ENCODE peak calls at places on chromosome 11, in seven cellular contexts. C is MM.1S, S is cardiac fibroblast, P is IMR-90, U is choroid plexus epithelial cell, N is tibial nerve, L is OCI-LY7. W is an unnamed sample.

GRCh38 chr11:82865841-82866240 is 34.4 kb downstream of the PRCP start:
- DNase-seq in C (no peak), S (no peak), P (peak), U (peak), N (no peak), L (no peak), W (peak)

GRCh38 chr11:73185680-73186293 is 32.3 kb upstream of the P2RY2 start:
- DNase-seq in C (no peak), S (peak), P (peak), U (peak), N (no peak), L (no peak), W (peak)

GRCh38 chr11:73585834-73586575 is 11.9 kb downstream of the FAM168A start:
- DNase-seq in C (no peak), S (peak), P (peak), U (peak), N (no peak), L (no peak), W (peak)

GRCh38 chr11:14974723-14975587 is 2.8 kb upstream of the CALCA start:
- DNase-seq in C (peak), S (peak), P (peak), U (peak), N (peak), L (peak), W (peak)

GRCh38 chr11:46307785-46308341 is 30.4 kb downstream of the CREB3L1 start:
- DNase-seq in C (no peak), S (no peak), P (no peak), U (no peak), N (no peak), L (no peak), W (no peak)

GRCh38 chr11:128422576-128423370 is 164.6 kb downstream of the ETS1 start:
- DNase-seq in C (no peak), S (no peak), P (no peak), U (no peak), N (no peak), L (no peak), W (no peak)

GRCh38 chr11:32052218-32052617 is 38.7 kb upstream of the RCN1 start:
- DNase-seq in C (peak), S (peak), P (peak), U (peak), N (peak), L (peak), W (peak)

GRCh38 chr11:88421530-88421929 is 84.0 kb upstream of the CTSC start:
- DNase-seq in C (peak), S (peak), P (peak), U (peak), N (no peak), L (no peak), W (peak)

GRCh38 chr11:71991494-71991893 is 7.2 kb upstream of the IL18BP start:
- DNase-seq in C (no peak), S (no peak), P (no peak), U (no peak), N (no peak), L (peak), W (no peak)

GRCh38 chr11:72012897-72013721 is 14.4 kb downstream of the IL18BP start:
- DNase-seq in C (no peak), S (peak), P (peak), U (peak), N (peak), L (no peak), W (peak)

GRCh38 chr11:78223320-78223954 is 34.7 kb downstream of the USP35 start:
- DNase-seq in C (no peak), S (no peak), P (no peak), U (no peak), N (no peak), L (peak), W (no peak)

GRCh38 chr11:82864268-82864667 is 36.0 kb downstream of the PRCP start:
- DNase-seq in C (peak), S (peak), P (peak), U (peak), N (peak), L (peak), W (peak)

GRCh38 chr11:61787928-61788491 is 4.4 kb downstream of the TMEM258 start:
- DNase-seq in C (no peak), S (peak), P (peak), U (peak), N (no peak), L (peak), W (peak)

GRCh38 chr11:60842688-60843605 is 1.0 kb downstream of the CCDC86 start:
- DNase-seq in C (no peak), S (peak), P (no peak), U (no peak), N (no peak), L (no peak), W (peak)

GRCh38 chr11:97487387-97487786 is 1097.6 kb downstream of the JRKL start:
- DNase-seq in C (no peak), S (no peak), P (no peak), U (no peak), N (no peak), L (no peak), W (no peak)

GRCh38 chr11:11584446-11584810 is 37.4 kb downstream of the GALNT18 start:
- DNase-seq in C (no peak), S (peak), P (peak), U (peak), N (no peak), L (no peak), W (peak)

GRCh38 chr11:80441821-80442220 is 1001.0 kb upstream of the TENM4 start:
- DNase-seq in C (no peak), S (peak), P (peak), U (peak), N (no peak), L (no peak), W (peak)

GRCh38 chr11:14275081-14275480 is 83.9 kb downstream of the RRAS2 start:
- DNase-seq in C (no peak), S (peak), P (peak), U (peak), N (no peak), L (no peak), W (no peak)

GRCh38 chr11:19450282-19450681 is 209.5 kb upstream of the E2F8 start:
- DNase-seq in C (no peak), S (no peak), P (no peak), U (no peak), N (no peak), L (peak), W (no peak)

GRCh38 chr11:134452849-134453177 is 40.8 kb upstream of the B3GAT1 start:
- DNase-seq in C (no peak), S (no peak), P (no peak), U (no peak), N (no peak), L (no peak), W (no peak)

GRCh38 chr11:22583963-22584492 is 41.6 kb downstream of the FANCF start:
- DNase-seq in C (no peak), S (no peak), P (no peak), U (no peak), N (no peak), L (no peak), W (no peak)

GRCh38 chr11:2234963-2235362 is 35.4 kb downstream of the ASCL2 start:
- DNase-seq in C (no peak), S (no peak), P (no peak), U (no peak), N (no peak), L (no peak), W (no peak)

GRCh38 chr11:11366793-11367192 is 13.7 kb upstream of the CSNK2A3 start:
- DNase-seq in C (no peak), S (peak), P (peak), U (peak), N (no peak), L (no peak), W (peak)

GRCh38 chr11:132493786-132494185 is 1038.5 kb downstream of the OPCML start:
- DNase-seq in C (no peak), S (no peak), P (no peak), U (no peak), N (no peak), L (no peak), W (no peak)

GRCh38 chr11:64489831-64490441 is 101.1 kb upstream of the SLC22A12 start:
- DNase-seq in C (no peak), S (peak), P (peak), U (peak), N (no peak), L (peak), W (peak)

GRCh38 chr11:3867209-3868071 is 12.0 kb downstream of the STIM1 start:
- DNase-seq in C (peak), S (peak), P (no peak), U (peak), N (no peak), L (peak), W (peak)

GRCh38 chr11:129644326-129644725 is 171.3 kb upstream of the TMEM45B start:
- DNase-seq in C (no peak), S (peak), P (no peak), U (peak), N (no peak), L (no peak), W (peak)

GRCh38 chr11:71364176-71364671 is 84.0 kb downstream of the DHCR7 start:
- DNase-seq in C (no peak), S (no peak), P (no peak), U (no peak), N (no peak), L (no peak), W (no peak)

GRCh38 chr11:81975261-81975900 is 758.3 kb downstream of the FAM181B start:
- DNase-seq in C (no peak), S (no peak), P (no peak), U (no peak), N (no peak), L (no peak), W (no peak)

DNA sequence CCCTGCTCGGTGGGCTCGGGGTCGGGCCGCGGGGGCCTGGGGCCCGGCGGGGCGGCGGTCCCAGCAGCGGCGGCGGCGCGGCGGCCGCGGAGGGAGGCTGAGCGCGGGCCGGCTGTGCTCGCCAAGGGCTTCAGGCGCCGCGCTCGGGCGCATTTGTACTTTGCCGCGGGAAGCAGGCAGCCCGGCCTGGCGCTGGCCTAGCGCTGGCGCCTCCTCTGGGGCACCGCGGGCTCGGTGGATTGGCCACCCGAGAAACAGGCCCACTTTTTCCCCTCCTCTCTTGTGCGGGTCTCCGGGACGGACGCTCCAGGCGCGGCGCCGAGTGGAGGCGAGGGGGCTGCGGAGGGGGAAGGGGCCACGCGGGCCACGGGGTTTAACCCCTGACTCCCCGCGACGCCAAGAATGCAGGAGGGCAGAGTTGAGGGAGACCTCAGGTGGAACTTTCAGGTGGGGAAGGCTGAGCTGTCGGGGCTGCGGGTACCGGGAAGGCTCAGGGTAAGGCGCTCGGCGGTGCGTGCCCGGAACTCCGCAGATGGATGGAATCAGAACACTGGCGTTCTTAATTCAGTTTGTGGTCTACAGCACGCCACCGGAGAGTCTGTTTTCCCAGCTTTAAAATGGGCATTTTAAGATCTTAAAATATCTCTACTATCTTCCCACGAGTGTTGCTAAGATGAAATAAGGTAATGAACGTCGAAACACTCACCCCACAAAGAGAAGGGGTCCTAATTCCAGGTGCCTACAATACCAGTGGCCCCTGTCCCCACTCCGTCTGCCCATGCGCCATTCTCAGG is at the start of gene CHRDL2:
- DNase-seq in C (no peak), S (peak), P (peak), U (peak), N (no peak), L (no peak), W (no peak)
- TF ChIP-seq CTCF in C (no peak), S (no peak), P (no peak), U (no peak), N (no peak), L (no peak), W (no peak)

DNA sequence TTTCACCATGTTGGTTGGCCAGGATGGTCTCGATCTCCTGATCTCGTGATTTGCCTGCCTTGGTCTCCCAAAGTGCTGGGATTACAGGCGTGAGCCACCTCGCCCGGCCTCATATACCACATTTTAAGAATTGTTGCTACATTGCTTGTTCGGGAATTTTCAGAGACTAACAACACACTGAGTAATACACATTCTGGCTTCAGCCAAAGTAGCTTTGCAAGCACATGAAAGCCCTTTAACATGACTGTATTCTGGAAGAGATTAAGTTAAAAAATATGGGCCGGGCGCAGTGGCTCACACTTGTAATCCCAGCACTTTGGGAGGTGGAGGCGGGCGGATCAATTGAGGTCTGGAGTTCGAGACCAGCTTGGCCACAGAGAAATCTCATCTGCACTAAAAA is 15.0 kb downstream of the CRTAM start:
- DNase-seq in C (no peak), S (peak), P (peak), U (no peak), N (no peak), L (no peak), W (no peak)
- H3K4me3 ChIP-seq in C (no peak), S (no peak), P (no peak), U (no peak), N (no peak), L (no peak), W (no peak)

DNA sequence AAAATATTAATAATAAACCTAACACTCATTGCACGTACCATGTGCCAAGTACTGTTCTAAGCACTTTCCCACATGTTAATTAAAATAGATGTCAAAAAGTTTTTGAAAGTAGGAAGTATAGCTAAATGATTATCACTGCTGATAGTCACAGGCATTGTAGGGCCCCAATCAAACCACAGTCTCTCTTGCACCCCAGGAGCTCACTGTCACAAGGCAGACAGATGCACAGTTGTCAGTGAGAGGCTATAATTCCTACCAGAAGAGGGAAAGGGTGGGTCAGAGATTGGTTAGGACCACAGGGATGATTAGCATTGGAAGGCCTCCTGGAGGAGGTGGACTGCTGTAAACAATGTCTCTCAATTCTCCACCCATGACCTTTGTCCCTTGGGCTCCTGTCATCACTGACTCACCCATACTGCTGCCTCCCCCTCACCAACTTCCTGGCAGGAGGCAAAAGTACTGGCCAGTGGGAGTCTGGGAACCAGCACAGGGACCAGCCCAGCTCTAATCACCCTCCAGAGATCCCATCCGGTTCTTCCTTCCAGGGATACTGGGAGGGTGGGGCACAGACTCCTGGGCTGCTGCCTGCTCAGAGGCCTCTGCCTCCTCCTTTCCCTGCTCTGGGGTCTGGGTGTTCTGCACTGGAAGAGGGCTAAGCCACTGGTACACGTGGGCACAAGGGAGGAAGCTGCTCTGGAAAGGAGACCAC is 1.1 kb upstream of the POLD4 start:
- DNase-seq in C (no peak), S (peak), P (peak), U (peak), N (no peak), L (no peak), W (peak)
- TF ChIP-seq CTCF in C (no peak), S (peak), P (peak), U (peak), N (no peak), L (no peak), W (peak)

GRCh38 chr11:45208135-45208534 is 61.7 kb downstream of the PRDM11 start:
- DNase-seq in C (no peak), S (no peak), P (no peak), U (no peak), N (no peak), L (no peak), W (no peak)
- H3K4me3 ChIP-seq in C (no peak), S (no peak), P (no peak), U (no peak), N (no peak), L (no peak), W (no peak)

GRCh38 chr11:95095858-95096587 is 6.4 kb downstream of the ENDOD1 start:
- DNase-seq in C (peak), S (peak), P (peak), U (peak), N (no peak), L (peak), W (peak)

GRCh38 chr11:95089620-95090542 is at the start of gene ENDOD1:
- DNase-seq in C (peak), S (peak), P (peak), U (peak), N (peak), L (peak), W (peak)

GRCh38 chr11:95091663-95092062 is 2.0 kb downstream of the ENDOD1 start:
- DNase-seq in C (no peak), S (no peak), P (no peak), U (no peak), N (no peak), L (no peak), W (no peak)

GRCh38 chr11:95093548-95093947 is 3.9 kb downstream of the ENDOD1 start:
- DNase-seq in C (no peak), S (no peak), P (no peak), U (no peak), N (no peak), L (peak), W (no peak)

DNA sequence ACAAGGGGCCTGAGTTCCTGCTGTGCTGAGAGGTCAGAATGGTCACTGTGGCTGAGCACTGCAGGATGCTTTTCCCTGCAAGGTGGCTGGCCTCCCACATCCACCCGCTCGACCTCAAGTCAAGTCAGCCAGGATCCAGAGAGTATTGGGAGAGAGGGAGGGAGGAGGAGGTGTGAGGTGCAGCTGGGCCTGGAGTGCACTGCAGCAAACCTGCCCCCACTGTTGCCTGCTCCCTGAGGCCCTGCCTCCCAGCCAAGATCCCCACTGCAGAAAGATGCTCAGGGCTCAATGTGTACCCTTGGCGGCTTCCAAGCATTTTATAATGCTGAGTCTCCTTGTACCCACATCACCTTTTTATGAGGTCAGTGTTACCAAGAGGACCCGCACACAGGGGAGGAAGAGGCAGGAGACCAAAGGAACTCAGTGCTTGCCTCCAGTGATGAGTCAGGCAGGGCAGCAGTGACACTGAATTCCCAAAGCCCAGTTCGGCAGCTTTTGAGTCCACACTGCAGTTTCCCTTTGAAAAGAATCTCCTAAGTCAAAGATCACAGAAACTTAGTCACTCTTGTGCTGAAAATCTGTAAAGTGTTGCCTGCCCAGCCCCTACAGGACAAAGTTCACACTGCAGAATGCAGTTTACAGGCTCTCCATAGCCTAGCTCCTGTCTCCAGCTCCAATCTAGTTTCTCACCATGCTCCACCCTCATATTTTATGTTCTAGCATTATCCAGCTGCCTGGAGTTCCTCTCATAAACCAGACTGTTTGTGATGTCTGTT is 3.1 kb downstream of the ENDOD1 start:
- DNase-seq in C (peak), S (peak), P (peak), U (peak), N (no peak), L (peak), W (peak)
- TF ChIP-seq CTCF in C (peak), S (peak), P (peak), U (peak), N (peak), L (peak), W (peak)

DNA sequence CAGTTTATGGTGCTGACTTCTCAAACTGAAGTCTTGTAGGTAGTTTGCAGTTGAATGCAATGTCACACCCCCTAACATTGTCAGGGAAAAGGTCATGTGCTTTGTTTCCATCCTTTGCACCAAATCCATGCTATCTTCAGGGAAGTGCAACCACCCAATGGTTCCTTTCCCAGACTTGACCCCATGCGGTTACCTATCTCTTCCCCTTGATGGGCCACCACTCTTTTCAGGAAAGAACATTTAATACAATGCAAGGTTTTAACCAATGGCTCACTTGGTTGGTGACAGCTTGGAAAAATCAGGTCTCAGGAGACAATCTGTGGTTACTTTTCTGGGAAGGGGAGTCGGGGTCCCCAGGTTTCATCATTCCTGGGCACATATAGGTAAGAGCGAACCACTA is 2.1 kb downstream of the ABTB2 start:
- DNase-seq in C (no peak), S (no peak), P (no peak), U (no peak), N (no peak), L (no peak), W (no peak)
- H3K4me3 ChIP-seq in C (no peak), S (peak), P (no peak), U (no peak), N (peak), L (no peak), W (peak)

DNA sequence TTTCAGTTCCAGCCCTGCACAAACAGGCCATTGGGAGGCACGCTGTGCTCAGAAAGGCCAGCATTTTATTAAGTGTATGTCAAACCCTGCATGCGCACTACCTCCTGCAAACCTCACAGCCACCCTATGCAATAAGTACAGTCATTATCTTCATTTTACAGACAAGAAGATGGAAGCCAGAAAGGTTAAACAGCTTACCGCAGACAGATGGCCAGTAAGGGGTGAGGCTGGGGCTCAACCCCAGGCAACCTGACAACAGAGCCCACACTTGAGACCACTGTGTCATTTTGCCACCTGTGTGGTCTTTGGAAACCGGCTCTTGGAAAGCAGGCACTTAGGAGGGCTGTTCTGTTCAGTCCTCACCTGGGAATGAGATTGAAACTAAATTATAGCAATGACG is 142.3 kb downstream of the NXPE2 start:
- DNase-seq in C (no peak), S (no peak), P (no peak), U (no peak), N (no peak), L (no peak), W (no peak)
- TF ChIP-seq CTCF in C (no peak), S (no peak), P (no peak), U (no peak), N (no peak), L (no peak), W (no peak)

W was measured in fibroblast of mammary gland.